ENCODE peak calls at places on chromosomes 3 and 15, in four cellular contexts. L is progenitor cell of endocrine pancreas, Y is fibroblast of lung, C is GM20000. M is an unnamed sample.
A peak's percentile ranks its signal among the peaks of the same experiment; 100 is the strongest.

GRCh38 chr3:12270976-12271375 is 17.9 kb upstream of the PPARG start:
- DNase-seq in Y (no peak), C (no peak), L (no peak), M (no peak)

GRCh38 chr15:79978694-79979519 is 7.9 kb upstream of the BCL2A1 start:
- DNase-seq in C (peak; percentile 50), L (no peak), Y (peak; percentile 86), M (peak; percentile 36)

GRCh38 chr3:71258116-71258515 is 325.4 kb downstream of the FOXP1 start:
- DNase-seq in C (no peak), L (no peak), Y (peak; percentile 36), M (no peak)

GRCh38 chr15:60614862-60615771 is 136.2 kb upstream of the ICE2 start:
- DNase-seq in Y (no peak), C (no peak), L (no peak), M (no peak)

GRCh38 chr15:58274885-58275284 is 136.7 kb downstream of the AQP9 start:
- DNase-seq in L (no peak), Y (no peak), C (no peak), M (no peak)

GRCh38 chr3:34024447-34025240 is 226.2 kb downstream of the PDCD6IP start:
- DNase-seq in L (no peak), Y (peak; percentile 26), C (no peak), M (no peak)

GRCh38 chr15:76994971-76995945 is at the start of gene PSTPIP1:
- DNase-seq in L (no peak), Y (no peak), C (peak; percentile 56), M (no peak)

GRCh38 chr3:95715137-95715536 is 1099.3 kb upstream of the EPHA6 start:
- DNase-seq in C (no peak), L (no peak), Y (no peak), M (no peak)

GRCh38 chr15:75948761-75949296 is 45.2 kb downstream of the FBXO22 start:
- DNase-seq in Y (no peak), C (no peak), L (no peak), M (no peak)

GRCh38 chr3:159727506-159727905 is 261.1 kb upstream of the IL12A start:
- DNase-seq in L (no peak), Y (no peak), C (no peak), M (no peak)

GRCh38 chr3:188051801-188052228 is 102.1 kb upstream of the LPP start:
- DNase-seq in L (no peak), Y (peak; percentile 44), C (no peak), M (peak; percentile 51)

GRCh38 chr3:45487508-45487907 is 99.1 kb downstream of the LARS2 start:
- DNase-seq in L (no peak), Y (no peak), C (no peak), M (no peak)

GRCh38 chr15:58457466-58457965 is 25.7 kb downstream of the LIPC start:
- DNase-seq in Y (peak; percentile 80), C (peak; percentile 59), L (no peak), M (no peak)

GRCh38 chr3:5465183-5465582 is 277.7 kb downstream of the EDEM1 start:
- DNase-seq in L (no peak), Y (no peak), C (no peak), M (no peak)

GRCh38 chr3:115272036-115272824 is 125.1 kb upstream of the ZBTB20 start:
- DNase-seq in Y (peak; percentile 81), C (no peak), L (no peak), M (peak; percentile 73)

GRCh38 chr3:33833408-33834116 is 35.1 kb downstream of the PDCD6IP start:
- DNase-seq in C (no peak), L (no peak), Y (no peak), M (no peak)

GRCh38 chr15:35519536-35520149 is 26.3 kb downstream of the DPH6 start:
- DNase-seq in L (no peak), Y (peak; percentile 75), C (peak; percentile 8), M (no peak)

GRCh38 chr15:57640935-57641682 is 49.4 kb downstream of the MYZAP start:
- DNase-seq in L (no peak), C (peak; percentile 18), Y (peak; percentile 31), M (no peak)

GRCh38 chr3:9649791-9650521 is 651 bp downstream of the MTMR14 start:
- DNase-seq in Y (no peak), L (no peak), C (peak; percentile 72), M (no peak)

GRCh38 chr15:89822611-89822950 is 7.9 kb upstream of the ANPEP start:
- DNase-seq in L (no peak), C (no peak), Y (no peak), M (no peak)

GRCh38 chr15:89822951-89823701 is 8.5 kb upstream of the ANPEP start:
- DNase-seq in Y (peak; percentile 38), C (no peak), L (no peak), M (no peak)

GRCh38 chr15:89823836-89824606 is 9.4 kb upstream of the ANPEP start:
- DNase-seq in L (no peak), Y (no peak), C (no peak), M (no peak)

GRCh38 chr15:89825264-89825940 is 10.8 kb upstream of the ANPEP start:
- DNase-seq in Y (no peak), L (no peak), C (no peak), M (no peak)

GRCh38 chr15:89824607-89824867 is 9.9 kb upstream of the ANPEP start:
- DNase-seq in C (no peak), Y (no peak), L (no peak), M (no peak)
- TF ChIP-seq CTCF in C (no peak), Y (no peak), L (no peak), M (no peak)

DNA sequence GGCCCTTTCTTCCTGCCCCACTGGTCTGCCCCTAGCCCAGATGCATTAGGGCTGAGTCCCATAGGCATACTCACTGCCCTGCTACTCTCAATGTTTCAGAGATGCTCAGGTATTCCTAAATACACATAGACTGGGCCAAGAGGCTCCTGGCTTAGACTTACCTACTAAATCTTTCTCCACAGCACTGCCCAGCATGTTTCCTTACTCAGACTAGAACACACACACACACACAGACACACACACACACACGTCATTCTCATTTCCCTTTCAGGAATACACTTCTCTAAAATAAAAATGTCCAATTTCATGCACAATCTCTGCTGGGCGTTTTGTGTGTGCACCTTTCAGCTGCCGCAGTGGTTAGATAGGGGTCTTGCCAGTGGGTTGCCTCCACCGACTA is 175.7 kb downstream of the FAM43A start:
- DNase-seq in L (no peak), C (no peak), Y (no peak), M (no peak)
- TF ChIP-seq CTCF in L (no peak), C (no peak), Y (no peak), M (no peak)

GRCh38 chr3:147514366-147514765 is 105.2 kb downstream of the ZIC1 start:
- DNase-seq in Y (no peak), C (no peak), L (no peak), M (no peak)

GRCh38 chr3:147509444-147509843 is 100.3 kb downstream of the ZIC1 start:
- DNase-seq in C (no peak), Y (no peak), L (no peak), M (no peak)

GRCh38 chr3:147518465-147518864 is 109.3 kb downstream of the ZIC1 start:
- DNase-seq in Y (peak; percentile 44), C (no peak), L (no peak), M (no peak)

DNA sequence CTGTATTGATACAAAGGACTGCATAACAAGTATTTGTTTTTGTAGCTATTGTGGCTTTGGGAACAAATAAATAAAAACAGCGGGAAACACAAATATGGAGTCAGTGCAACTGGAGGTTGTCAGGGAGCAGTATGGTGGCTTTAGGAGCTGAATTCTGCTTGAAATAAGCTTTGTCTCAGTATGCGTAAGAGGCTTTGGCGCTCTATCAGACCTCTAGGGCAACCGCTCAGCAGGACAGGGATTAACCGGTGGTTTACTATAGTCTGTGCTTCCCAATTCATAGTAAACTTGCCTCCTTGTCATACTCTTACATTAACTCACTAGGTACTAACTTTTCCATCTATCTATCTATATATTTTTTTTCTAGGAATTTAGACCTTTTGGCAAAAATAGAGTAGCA is 104.6 kb downstream of the ZIC1 start:
- DNase-seq in Y (no peak), L (no peak), C (no peak), M (no peak)
- TF ChIP-seq CTCF in Y (no peak), L (no peak), C (no peak), M (no peak)

GRCh38 chr3:119637679-119638525 is 22.5 kb downstream of the POPDC2 start:
- DNase-seq in L (no peak), C (peak; percentile 30), Y (peak; percentile 84), M (peak; percentile 67)

GRCh38 chr3:119636891-119637611 is 23.3 kb downstream of the POPDC2 start:
- DNase-seq in L (no peak), Y (no peak), C (no peak), M (no peak)

GRCh38 chr3:119632829-119633228 is 27.6 kb downstream of the POPDC2 start:
- DNase-seq in L (no peak), C (no peak), Y (no peak), M (no peak)

GRCh38 chr3:119636194-119636593 is 24.2 kb downstream of the POPDC2 start:
- DNase-seq in L (no peak), Y (peak; percentile 28), C (no peak), M (no peak)

GRCh38 chr3:119635719-119636118 is 24.7 kb downstream of the POPDC2 start:
- DNase-seq in L (no peak), C (no peak), Y (no peak), M (no peak)
- TF ChIP-seq CTCF in L (no peak), C (no peak), Y (no peak), M (no peak)

GRCh38 chr15:63544253-63545026 is 40.0 kb downstream of the USP3 start:
- DNase-seq in Y (no peak), C (peak; percentile 16), L (no peak), M (no peak)
- TF ChIP-seq CTCF in Y (no peak), C (no peak), L (no peak), M (no peak)

GRCh38 chr3:167001374-167001773 is 378.7 kb downstream of the ZBBX start:
- DNase-seq in C (no peak), L (no peak), Y (no peak), M (no peak)
- TF ChIP-seq CTCF in C (no peak), L (no peak), Y (no peak), M (no peak)

GRCh38 chr15:62779041-62779810 is 263.3 kb upstream of the TPM1 start:
- DNase-seq in L (no peak), Y (peak; percentile 48), C (no peak), M (peak; percentile 91)

GRCh38 chr15:62783303-62783957 is 259.1 kb upstream of the TPM1 start:
- DNase-seq in Y (peak; percentile 92), C (no peak), L (no peak), M (no peak)

GRCh38 chr15:62781081-62781497 is 261.5 kb upstream of the TPM1 start:
- DNase-seq in Y (no peak), L (no peak), C (no peak), M (no peak)

GRCh38 chr15:62782896-62783295 is 259.7 kb upstream of the TPM1 start:
- DNase-seq in L (no peak), C (no peak), Y (no peak), M (no peak)

DNA sequence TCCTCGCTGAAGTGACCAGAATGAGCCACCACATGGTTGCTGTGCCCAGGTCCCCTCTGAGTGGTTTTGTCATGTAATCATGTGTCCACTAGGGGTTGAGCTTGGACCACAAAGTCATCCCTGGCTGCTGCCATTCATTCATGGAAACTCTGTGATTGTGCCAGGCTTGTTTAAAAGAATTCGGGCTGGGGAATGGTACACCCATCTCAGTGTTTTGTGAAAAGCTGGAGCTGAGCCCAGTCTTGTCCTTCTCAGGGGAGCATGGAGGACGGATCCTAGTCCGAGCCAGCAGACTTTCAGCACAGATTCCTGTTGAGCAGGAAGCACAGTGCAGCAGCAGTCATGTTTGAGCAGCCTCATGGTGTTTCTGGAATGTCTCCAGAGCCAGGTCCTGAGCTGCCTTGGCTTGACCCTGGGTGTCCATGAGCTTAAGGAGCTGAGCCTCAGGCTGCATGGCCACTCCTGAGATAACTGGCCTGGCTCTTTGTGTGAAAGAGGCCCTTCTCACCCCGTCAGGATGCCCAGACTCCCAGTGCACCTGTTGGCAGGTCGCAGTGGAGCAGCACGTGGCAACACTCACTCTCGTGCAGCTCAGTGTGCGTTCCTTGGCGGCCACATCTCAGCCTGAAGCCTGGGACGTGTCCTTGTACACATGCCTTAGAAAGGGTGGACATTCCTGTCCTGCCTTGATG is 260.3 kb upstream of the TPM1 start:
- DNase-seq in C (peak; percentile 31), L (peak; percentile 30), Y (peak; percentile 89), M (peak; percentile 92)
- TF ChIP-seq CTCF in C (no peak), L (peak; percentile 69), Y (peak; percentile 78), M (peak; percentile 78)